ENCODE peak calls at places on chromosomes 11 and 22, in eight cellular contexts. L is iris pigment epithelial cell, X is lung microvascular endothelial cell, F is ELR, I is heart right ventricle, E is LoVo, D is EL, P is ACHN. U is an unnamed sample.

GRCh38 chr11:43547411-43547718 is 133.2 kb upstream of the HSD17B12 start:
- DNase-seq in I (no peak), P (no peak), L (no peak), D (no peak), E (no peak), F (no peak), X (no peak), U (no peak)

GRCh38 chr11:45993438-45994064 is 71.1 kb downstream of the LARGE2 start:
- DNase-seq in D (no peak), F (no peak), P (no peak), X (peak), L (peak), I (peak), E (no peak), U (peak)

GRCh38 chr11:90204832-90205646 is 17.8 kb downstream of the CHORDC1 start:
- DNase-seq in E (peak), L (peak), X (peak), P (peak), I (no peak), D (peak), F (peak), U (no peak)

GRCh38 chr11:47308050-47308823 is 38.3 kb downstream of the MADD start:
- DNase-seq in E (no peak), I (no peak), X (no peak), D (no peak), P (no peak), F (no peak), L (no peak), U (no peak)

GRCh38 chr11:123083623-123084029 is 21.7 kb upstream of the HSPA8 start:
- DNase-seq in D (peak), L (peak), P (peak), F (peak), I (peak), X (peak), E (peak), U (peak)

GRCh38 chr11:31303644-31304043 is 65.9 kb downstream of the DCDC1 start:
- DNase-seq in X (no peak), D (no peak), P (no peak), I (no peak), F (no peak), E (no peak), L (no peak), U (no peak)

GRCh38 chr22:42179616-42180015 is 49.0 kb upstream of the CYP2D6 start:
- DNase-seq in P (peak), L (peak), I (no peak), D (peak), F (peak), X (no peak), E (no peak), U (no peak)

GRCh38 chr22:41343717-41344116 is 38.0 kb upstream of the TEF start:
- DNase-seq in X (no peak), P (no peak), E (no peak), F (no peak), L (no peak), I (no peak), D (no peak), U (no peak)

GRCh38 chr11:69889400-69890372 is 70.5 kb upstream of the FGF3 start:
- DNase-seq in L (no peak), E (no peak), F (no peak), D (no peak), X (no peak), P (no peak), I (no peak), U (peak)

GRCh38 chr11:64246874-64247728 is at the start of gene PPP1R14B:
- DNase-seq in F (peak), I (peak), E (peak), L (peak), X (peak), D (peak), P (peak), U (peak)

GRCh38 chr22:39471421-39472141 is 14.8 kb downstream of the MGAT3 start:
- DNase-seq in D (peak), F (peak), L (peak), I (peak), X (peak), P (peak), E (no peak), U (peak)

GRCh38 chr11:82995754-82996398 is 75.8 kb downstream of the RAB30 start:
- DNase-seq in E (no peak), P (no peak), X (no peak), L (peak), I (peak), D (peak), F (peak), U (peak)

GRCh38 chr11:95269402-95269801 is 38.4 kb upstream of the SESN3 start:
- DNase-seq in I (no peak), P (no peak), D (no peak), X (no peak), F (no peak), E (no peak), L (no peak), U (no peak)

GRCh38 chr22:35629406-35630234 is 12.5 kb upstream of the MB start:
- DNase-seq in P (peak), I (peak), D (peak), E (peak), L (peak), X (peak), F (peak), U (peak)

GRCh38 chr22:39805117-39805516 is 88.4 kb downstream of the ENTHD1 start:
- DNase-seq in E (no peak), F (no peak), P (no peak), X (no peak), I (no peak), L (no peak), D (no peak), U (no peak)

U was measured in left ventricle myocardium superior.